ENCODE peak calls at places on chromosome 15, in eight cellular contexts. K, P, W, B, X, Z, E and U are unnamed samples.

GRCh38 chr15:77226652-77227051 is 155.7 kb upstream of the TSPAN3 start:
- DNase-seq in K (no peak), P (no peak), W (no peak), B (no peak), X (no peak), Z (no peak), E (no peak), U (no peak)

GRCh38 chr15:91867581-91868026 is 14.1 kb downstream of the SLCO3A1 start:
- DNase-seq in K (peak; percentile 99), P (no peak), W (no peak), B (peak; percentile 92), X (peak; percentile 96), Z (peak; percentile 91), E (peak; percentile 96), U (peak; percentile 98)

GRCh38 chr15:67242665-67243064 is 11.8 kb downstream of the AAGAB start:
- DNase-seq in K (peak; percentile 64), P (no peak), W (no peak), B (peak; percentile 19), X (peak; percentile 47), Z (no peak), E (peak; percentile 24), U (peak; percentile 38)

GRCh38 chr15:101773496-101774100 is 29.7 kb upstream of the OR4F6 start:
- DNase-seq in K (peak; percentile 25), P (no peak), W (peak; percentile 15), B (no peak), X (peak; percentile 16), Z (peak; percentile 19), E (no peak), U (peak; percentile 38)

GRCh38 chr15:54820811-54821210 is 375.9 kb downstream of the RSL24D1 start:
- DNase-seq in K (no peak), P (no peak), W (no peak), B (no peak), X (no peak), Z (no peak), E (no peak), U (no peak)

GRCh38 chr15:80906159-80906775 is 83.4 kb downstream of the MESD start:
- DNase-seq in K (peak; percentile 67), P (peak; percentile 25), W (no peak), B (no peak), X (peak; percentile 79), Z (peak; percentile 88), E (peak; percentile 35), U (peak; percentile 91)

GRCh38 chr15:74906193-74906449 is 530 bp downstream of the FAM219B start:
- DNase-seq in K (no peak), P (no peak), W (peak; percentile 46), B (peak; percentile 20), X (no peak), Z (no peak), E (no peak), U (no peak)

GRCh38 chr15:37101634-37102314 is 1.4 kb upstream of the MEIS2 start:
- DNase-seq in K (peak; percentile 53), P (peak; percentile 90), W (peak; percentile 31), B (peak; percentile 86), X (no peak), Z (peak; percentile 80), E (peak; percentile 74), U (peak; percentile 73)

GRCh38 chr15:65638681-65639089 is 16.9 kb downstream of the SLC24A1 start:
- DNase-seq in K (peak; percentile 79), P (peak; percentile 36), W (peak; percentile 32), B (peak; percentile 86), X (peak; percentile 69), Z (peak; percentile 81), E (peak; percentile 83), U (peak; percentile 86)

GRCh38 chr15:60590935-60591490 is 112.1 kb upstream of the ICE2 start:
- DNase-seq in K (peak; percentile 51), P (peak; percentile 68), W (peak; percentile 59), B (peak; percentile 36), X (no peak), Z (no peak), E (peak; percentile 29), U (no peak)

GRCh38 chr15:101613130-101614000 is 38.8 kb downstream of the TM2D3 start:
- DNase-seq in K (peak; percentile 52), P (no peak), W (no peak), B (peak; percentile 54), X (peak; percentile 24), Z (peak; percentile 10), E (peak; percentile 35), U (peak; percentile 48)

GRCh38 chr15:88267720-88268119 is 11.2 kb upstream of the NTRK3 start:
- DNase-seq in K (no peak), P (no peak), W (no peak), B (no peak), X (no peak), Z (no peak), E (no peak), U (no peak)

GRCh38 chr15:88262064-88262463 is 5.5 kb upstream of the NTRK3 start:
- DNase-seq in K (no peak), P (no peak), W (no peak), B (no peak), X (no peak), Z (no peak), E (no peak), U (no peak)

GRCh38 chr15:88264622-88265021 is 8.1 kb upstream of the NTRK3 start:
- DNase-seq in K (no peak), P (no peak), W (no peak), B (no peak), X (no peak), Z (no peak), E (no peak), U (no peak)

GRCh38 chr15:88269371-88270062 is 13.0 kb upstream of the NTRK3 start:
- DNase-seq in K (no peak), P (no peak), W (no peak), B (no peak), X (no peak), Z (no peak), E (no peak), U (no peak)

DNA sequence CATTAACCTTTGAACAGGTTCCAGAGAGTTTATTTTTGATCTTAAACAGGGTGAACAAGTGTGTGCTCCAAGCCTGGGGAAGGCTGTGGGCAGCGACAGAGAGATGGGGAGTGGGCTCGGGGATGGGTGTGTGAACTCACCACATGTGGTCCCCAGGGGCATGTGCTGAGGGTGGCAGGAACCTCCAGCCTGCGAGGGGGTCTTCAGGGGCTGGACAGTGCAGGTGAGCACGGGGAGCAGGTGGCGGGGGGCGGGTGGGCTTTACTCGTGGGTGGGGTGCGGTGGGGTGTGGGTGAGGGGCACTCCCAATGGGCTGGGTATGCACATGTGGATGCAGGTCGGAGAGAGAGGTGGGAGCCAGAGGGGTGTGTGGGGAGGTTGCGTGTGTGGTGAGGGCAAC is 9.6 kb upstream of the NTRK3 start:
- DNase-seq in K (no peak), P (no peak), W (no peak), B (no peak), X (no peak), Z (no peak), E (no peak), U (no peak)
- TF ChIP-seq CTCF in K (no peak), P (no peak), W (no peak), B (no peak), X (no peak), Z (no peak), E (no peak), U (no peak)

GRCh38 chr15:93980149-93980911 is 251.0 kb upstream of the MCTP2 start:
- DNase-seq in K (no peak), P (no peak), W (no peak), B (no peak), X (no peak), Z (no peak), E (peak; percentile 44), U (no peak)

GRCh38 chr15:93973287-93973686 is 258.1 kb upstream of the MCTP2 start:
- DNase-seq in K (no peak), P (no peak), W (no peak), B (no peak), X (no peak), Z (no peak), E (peak; percentile 35), U (no peak)

DNA sequence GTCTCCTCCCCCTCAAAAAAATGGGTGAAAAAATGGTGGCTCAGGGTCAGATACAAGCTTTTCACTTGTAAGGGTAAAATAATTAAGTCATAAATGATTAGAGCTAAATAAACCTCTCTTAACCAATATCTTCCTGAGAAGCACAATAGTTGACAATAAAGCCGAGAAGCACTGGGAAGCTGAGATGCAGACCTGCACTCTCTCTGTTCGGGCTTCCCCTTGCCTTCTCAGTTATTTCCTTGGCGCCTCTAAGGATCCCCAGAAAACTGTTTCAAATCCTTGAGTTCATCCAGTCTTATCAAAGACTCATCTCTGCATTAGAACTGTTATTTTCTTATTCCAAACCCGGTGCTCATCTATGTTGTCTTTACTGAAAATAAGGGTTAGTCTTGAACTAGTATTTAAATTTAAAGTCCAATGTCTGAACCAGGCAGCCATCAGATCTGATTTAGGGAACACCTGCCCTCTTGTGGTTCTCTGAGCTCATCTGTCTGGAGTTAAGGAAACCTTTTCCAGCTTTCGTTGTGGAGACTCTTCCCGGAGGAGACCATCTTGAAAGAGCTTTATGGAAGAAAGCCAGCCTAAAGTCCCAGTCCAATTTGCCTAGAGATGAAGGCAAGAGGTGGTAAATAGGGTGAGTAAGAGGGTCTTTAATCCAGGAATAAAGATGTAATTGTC is 256.4 kb upstream of the MCTP2 start:
- DNase-seq in K (peak; percentile 76), P (peak; percentile 10), W (no peak), B (peak; percentile 30), X (peak; percentile 63), Z (peak; percentile 48), E (peak; percentile 66), U (peak; percentile 70)
- TF ChIP-seq CTCF in K (peak; percentile 86), P (peak; percentile 48), W (no peak), B (peak; percentile 16), X (peak; percentile 68), Z (peak; percentile 59), E (peak; percentile 55), U (peak; percentile 67)

DNA sequence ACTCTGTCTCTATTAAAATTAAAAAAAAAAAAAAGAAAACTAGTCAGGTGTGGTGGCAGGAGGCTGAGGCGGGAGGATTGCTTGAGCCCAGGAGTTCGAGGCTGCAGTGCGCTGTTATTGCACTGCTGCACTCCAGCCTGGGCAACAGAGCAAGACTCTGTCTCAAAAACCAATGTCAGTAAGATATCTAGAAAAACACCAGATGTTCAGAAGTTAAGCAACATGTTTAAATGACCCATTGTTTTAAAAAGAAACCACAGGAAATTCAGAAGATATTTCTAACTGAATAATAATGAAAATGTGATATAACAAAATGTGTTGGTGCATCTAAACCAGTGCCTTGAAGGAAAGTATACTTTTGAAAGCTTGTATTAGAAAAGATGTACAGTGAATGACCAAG is 203.4 kb upstream of the CGNL1 start:
- DNase-seq in K (no peak), P (no peak), W (no peak), B (peak; percentile 84), X (no peak), Z (no peak), E (peak; percentile 21), U (no peak)
- TF ChIP-seq CTCF in K (no peak), P (no peak), W (no peak), B (no peak), X (no peak), Z (no peak), E (no peak), U (no peak)

GRCh38 chr15:64092864-64093626 is 593 bp downstream of the CIAO2A start:
- DNase-seq in K (peak; percentile 32), P (peak; percentile 36), W (peak; percentile 73), B (peak; percentile 53), X (no peak), Z (peak; percentile 12), E (peak; percentile 51), U (peak; percentile 36)
- TF ChIP-seq CTCF in K (no peak), P (no peak), W (peak; percentile 6), B (peak; percentile 10), X (no peak), Z (peak; percentile 12), E (no peak), U (no peak)

DNA sequence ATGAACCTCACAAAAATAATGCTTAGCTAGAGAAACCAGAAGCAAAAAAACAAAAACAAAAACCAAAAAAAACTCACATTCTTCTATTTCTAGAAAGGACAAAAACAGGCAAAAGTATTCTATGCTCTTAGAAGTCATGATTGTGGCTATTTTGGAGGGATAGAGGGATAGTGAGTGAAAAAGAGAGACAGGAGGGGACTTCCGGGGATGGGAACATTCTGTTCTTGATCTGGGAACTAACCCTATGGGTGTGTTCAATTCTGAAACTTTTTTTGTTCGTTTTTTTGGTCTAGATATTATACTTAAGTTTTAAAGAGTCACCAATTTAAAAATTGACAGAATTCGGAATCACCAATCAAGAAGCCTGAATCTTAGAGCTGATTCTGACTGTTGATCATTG is 120.0 kb upstream of the TPM1 start:
- DNase-seq in K (no peak), P (no peak), W (no peak), B (no peak), X (no peak), Z (no peak), E (no peak), U (no peak)
- TF ChIP-seq CTCF in K (no peak), P (no peak), W (no peak), B (no peak), X (no peak), Z (no peak), E (no peak), U (no peak)